ENCODE peak calls at places on chromosomes 3 and 15, in eight cellular contexts. V, E, I, R, P, G, W and Z are unnamed samples.

GRCh38 chr15:82663186-82663600 is 16.0 kb upstream of the CPEB1 start:
- DNase-seq in I (peak; percentile 90), R (no peak), G (peak; percentile 70), E (peak; percentile 53), P (peak; percentile 49), W (peak; percentile 48), V (no peak), Z (peak; percentile 77)

GRCh38 chr3:79018671-79019136 is 749.1 kb downstream of the ROBO1 start:
- DNase-seq in P (peak; percentile 70), V (peak; percentile 40), R (no peak), G (peak; percentile 59), E (peak; percentile 52), I (peak; percentile 77), W (peak; percentile 53), Z (peak; percentile 79)

GRCh38 chr3:107798381-107798780 is 275.6 kb downstream of the BBX start:
- DNase-seq in W (no peak), R (no peak), P (no peak), V (no peak), G (no peak), I (no peak), E (no peak), Z (no peak)

GRCh38 chr15:50137330-50137761 is 18.3 kb upstream of the ATP8B4 start:
- DNase-seq in W (peak; percentile 96), V (peak; percentile 78), P (peak; percentile 99), R (no peak), G (no peak), I (no peak), E (peak; percentile 94), Z (no peak)

GRCh38 chr15:86001200-86001599 is 78.5 kb upstream of the AGBL1 start:
- DNase-seq in W (no peak), G (no peak), R (no peak), P (no peak), I (no peak), V (no peak), E (no peak), Z (no peak)

GRCh38 chr3:69368129-69368741 is 17.7 kb downstream of the FRMD4B start:
- DNase-seq in W (no peak), E (no peak), P (no peak), V (no peak), I (peak; percentile 17), R (peak; percentile 91), G (no peak), Z (no peak)

GRCh38 chr3:8538904-8539303 is 37.3 kb downstream of the LMCD1 start:
- DNase-seq in G (no peak), E (no peak), P (peak; percentile 83), I (no peak), V (no peak), R (no peak), W (peak; percentile 11), Z (no peak)

GRCh38 chr3:18716101-18716500 is 291.0 kb upstream of the SATB1 start:
- DNase-seq in G (no peak), R (no peak), W (no peak), P (no peak), V (no peak), E (no peak), I (no peak), Z (no peak)

GRCh38 chr3:11307830-11308432 is 35.7 kb downstream of the ATG7 start:
- DNase-seq in I (no peak), W (no peak), V (no peak), P (no peak), E (no peak), G (no peak), R (no peak), Z (no peak)

GRCh38 chr3:60698117-60698516 is 553.1 kb downstream of the FHIT start:
- DNase-seq in R (no peak), W (no peak), E (no peak), P (no peak), G (no peak), I (peak; percentile 29), V (no peak), Z (no peak)

GRCh38 chr3:114143817-114144216 is 35.0 kb downstream of the DRD3 start:
- DNase-seq in I (no peak), W (no peak), V (no peak), R (no peak), E (no peak), G (no peak), P (no peak), Z (no peak)

GRCh38 chr3:11447584-11448200 is 175.5 kb downstream of the ATG7 start:
- DNase-seq in V (no peak), E (no peak), I (no peak), W (no peak), G (no peak), R (no peak), P (no peak), Z (no peak)

DNA sequence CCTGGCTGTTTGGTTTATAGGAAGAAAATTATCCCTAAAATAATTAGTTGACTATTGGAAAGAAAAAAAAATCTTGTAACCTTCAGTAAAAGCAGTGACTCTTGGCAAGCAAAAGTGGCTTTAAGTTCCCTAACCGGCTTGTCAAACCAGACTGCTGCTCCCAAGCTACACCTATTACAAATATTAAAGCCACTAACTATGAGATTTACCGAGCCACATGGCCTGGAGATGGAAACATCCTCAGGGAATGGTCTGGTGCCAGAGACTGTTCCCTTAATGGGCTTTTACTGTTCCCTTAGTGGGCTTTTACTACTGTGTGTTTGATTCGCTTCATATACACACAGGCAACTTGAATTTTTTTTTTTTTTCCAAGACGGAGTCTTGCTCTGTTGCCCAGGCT is 35.9 kb upstream of the ZNF774 start:
- DNase-seq in V (peak; percentile 61), E (no peak), R (no peak), I (no peak), P (no peak), W (peak; percentile 35), G (no peak), Z (no peak)
- H3K4me2 ChIP-seq in V (peak overlapping the region; percentile 50), E (no peak overlapping the region), R (no peak overlapping the region), I (no peak overlapping the region), P (no peak overlapping the region), W (peak overlapping the region; percentile 12), G (no peak overlapping the region), Z (no peak overlapping the region)

GRCh38 chr3:16477054-16477453 is 36.4 kb downstream of the RFTN1 start:
- DNase-seq in G (no peak), W (no peak), E (no peak), V (no peak), P (no peak), I (no peak), R (no peak), Z (no peak)

GRCh38 chr3:16474304-16474703 is 39.2 kb downstream of the RFTN1 start:
- DNase-seq in R (no peak), G (no peak), W (no peak), E (no peak), I (no peak), V (no peak), P (peak; percentile 38), Z (no peak)

GRCh38 chr3:16475766-16476165 is 37.7 kb downstream of the RFTN1 start:
- DNase-seq in V (no peak), E (no peak), R (no peak), G (no peak), I (no peak), P (no peak), W (no peak), Z (no peak)

GRCh38 chr3:16476636-16477035 is 36.9 kb downstream of the RFTN1 start:
- DNase-seq in E (no peak), W (peak; percentile 41), R (no peak), P (peak; percentile 98), G (no peak), V (no peak), I (no peak), Z (no peak)

GRCh38 chr3:16474920-16475319 is 38.6 kb downstream of the RFTN1 start:
- DNase-seq in I (no peak), P (peak; percentile 92), W (no peak), E (no peak), R (no peak), G (no peak), V (no peak), Z (no peak)
- H3K4me2 ChIP-seq in I (no peak overlapping the region), P (no peak overlapping the region), W (no peak overlapping the region), E (no peak overlapping the region), R (no peak overlapping the region), G (no peak overlapping the region), V (no peak overlapping the region), Z (no peak overlapping the region)

DNA sequence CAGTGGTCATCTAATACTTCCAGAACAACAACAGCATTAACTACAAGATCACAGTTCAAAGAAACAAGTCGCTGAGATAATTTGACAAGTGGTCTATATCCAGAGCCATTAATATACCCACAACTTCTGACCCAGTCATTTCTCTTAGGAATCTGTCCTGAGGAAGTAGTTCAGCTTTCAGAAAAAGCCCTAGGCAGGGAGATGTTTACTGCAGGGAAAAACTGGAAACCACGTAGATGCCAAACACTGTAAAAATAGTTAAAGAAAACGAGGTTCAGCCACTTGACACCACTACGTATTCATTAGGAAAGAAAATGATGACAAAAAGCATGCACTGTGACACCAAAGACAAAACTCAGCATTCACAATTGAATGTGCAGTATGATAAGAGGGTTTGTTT is 22.3 kb upstream of the CDCP1 start:
- DNase-seq in I (no peak), G (no peak), P (no peak), R (no peak), W (no peak), V (no peak), E (no peak), Z (no peak)
- H3K4me2 ChIP-seq in I (no peak overlapping the region), G (no peak overlapping the region), P (no peak overlapping the region), R (no peak overlapping the region), W (peak overlapping the region; percentile 54), V (peak overlapping the region; percentile 63), E (no peak overlapping the region), Z (no peak overlapping the region)

GRCh38 chr15:31080618-31081017 is 20.9 kb downstream of the TRPM1 start:
- DNase-seq in P (peak; percentile 48), I (peak; percentile 96), E (peak; percentile 54), G (peak; percentile 91), R (no peak), W (no peak), V (no peak), Z (peak; percentile 89)

GRCh38 chr15:31079519-31079918 is 22.0 kb downstream of the TRPM1 start:
- DNase-seq in G (peak; percentile 85), I (peak; percentile 71), V (no peak), W (peak; percentile 32), P (no peak), E (no peak), R (no peak), Z (peak; percentile 98)

GRCh38 chr15:31083394-31083790 is 18.1 kb downstream of the TRPM1 start:
- DNase-seq in I (no peak), V (no peak), E (no peak), W (peak; percentile 27), G (no peak), P (no peak), R (no peak), Z (no peak)

GRCh38 chr15:31082771-31083393 is 18.6 kb downstream of the TRPM1 start:
- DNase-seq in W (peak; percentile 30), I (no peak), G (no peak), P (peak; percentile 68), V (no peak), E (no peak), R (no peak), Z (no peak)

DNA sequence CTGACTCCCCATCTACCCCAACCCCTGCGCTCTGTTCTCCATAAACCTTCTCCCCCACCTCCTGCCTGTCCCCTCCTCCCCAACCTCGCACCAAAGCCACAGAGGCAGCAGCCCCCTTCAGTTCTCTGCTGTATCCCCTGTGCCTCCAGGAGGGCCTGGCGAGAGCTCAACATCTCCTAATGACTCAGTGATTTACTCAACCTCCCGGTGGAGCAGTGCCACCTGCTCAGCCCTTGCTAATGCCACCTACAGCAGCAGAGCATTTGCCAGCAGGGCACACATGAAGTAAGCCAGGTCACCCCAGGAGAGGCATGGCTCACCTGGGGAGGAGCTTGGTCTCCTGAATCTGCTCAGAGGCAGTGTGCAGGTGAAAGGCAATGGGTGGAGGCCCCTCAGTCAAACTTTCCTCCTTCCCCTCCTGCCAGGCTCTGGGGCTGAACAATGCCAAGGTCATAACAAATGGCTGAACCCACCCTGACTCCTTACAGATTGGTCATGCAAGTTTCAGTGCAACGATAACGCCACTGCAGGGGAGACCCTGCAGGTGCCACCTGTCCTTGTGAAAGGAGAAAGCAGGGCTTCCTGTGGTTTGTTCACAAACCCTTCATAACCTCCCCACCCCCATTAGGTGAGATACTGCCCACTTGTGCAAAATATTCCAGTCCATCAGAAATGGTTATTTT is 19.8 kb downstream of the TRPM1 start:
- DNase-seq in P (no peak), I (no peak), W (peak; percentile 73), V (no peak), R (no peak), E (no peak), G (no peak), Z (no peak)
- H3K4me2 ChIP-seq in P (no peak overlapping the region), I (no peak overlapping the region), W (peak overlapping the region; percentile 38), V (no peak overlapping the region), R (no peak overlapping the region), E (peak overlapping the region; percentile 72), G (no peak overlapping the region), Z (no peak overlapping the region)